ENCODE peak calls at places on chromosome 19, in eight cellular contexts. Z is lower leg skin, S is tibial nerve, Y is fibroblast of mammary gland, N is SK-N-SH, M is A549, C is ovary, O is left ventricle myocardium inferior. T is an unnamed sample.

GRCh38 chr19:43574424-43575155 is 737 bp downstream of the XRCC1 start:
- DNase-seq in N (no peak), Y (peak), C (peak), O (no peak), S (no peak), Z (no peak), M (no peak), T (no peak)

GRCh38 chr19:1651061-1651547 is 1.3 kb downstream of the TCF3 start:
- DNase-seq in C (peak), M (no peak), O (no peak), N (peak), Y (peak), S (no peak), Z (no peak), T (peak)

GRCh38 chr19:38684078-38684861 is 36.8 kb downstream of the ACTN4 start:
- DNase-seq in Z (peak), O (peak), C (peak), N (no peak), M (peak), S (peak), Y (peak), T (peak)

GRCh38 chr19:38880076-38880881 is 2.2 kb upstream of the RINL start:
- DNase-seq in N (peak), S (no peak), M (no peak), Y (no peak), Z (no peak), C (no peak), O (no peak), T (no peak)

GRCh38 chr19:21569497-21569870 is 64.1 kb downstream of the ZNF429 start:
- DNase-seq in M (no peak), S (no peak), O (peak), Z (no peak), N (no peak), C (peak), Y (peak), T (no peak)

GRCh38 chr19:15101479-15102082 is 5.6 kb upstream of the SYDE1 start:
- DNase-seq in Z (no peak), N (peak), C (no peak), O (no peak), M (peak), S (no peak), Y (peak), T (peak)

GRCh38 chr19:15449620-15450527 is at the start of gene WIZ:
- DNase-seq in N (peak), Z (peak), C (peak), S (peak), M (peak), O (peak), Y (peak), T (no peak)

GRCh38 chr19:6402834-6403608 is 10.1 kb upstream of the GTF2F1 start:
- DNase-seq in S (no peak), Y (peak), C (no peak), N (no peak), Z (no peak), O (no peak), M (no peak), T (no peak)

GRCh38 chr19:35292986-35293732 is 1.2 kb downstream of the MAG start:
- DNase-seq in Z (no peak), C (no peak), O (no peak), S (no peak), N (no peak), M (no peak), Y (no peak), T (no peak)

GRCh38 chr19:1280588-1281269 is 4.9 kb upstream of the EFNA2 start:
- DNase-seq in S (no peak), N (no peak), Z (no peak), O (no peak), C (no peak), M (no peak), Y (no peak), T (no peak)

GRCh38 chr19:1590641-1591397 is 1.8 kb downstream of the MBD3 start:
- DNase-seq in S (no peak), Y (peak), C (no peak), M (peak), O (no peak), Z (no peak), N (peak), T (no peak)

GRCh38 chr19:45496349-45496953 is 396 bp downstream of the RTN2 start:
- DNase-seq in C (no peak), Z (no peak), S (no peak), O (no peak), N (peak), M (no peak), Y (no peak), T (no peak)

GRCh38 chr19:29526730-29527499 is 1.1 kb downstream of the VSTM2B start:
- DNase-seq in O (no peak), Y (no peak), C (no peak), S (no peak), M (peak), Z (no peak), N (peak), T (no peak)

GRCh38 chr19:484494-484893 is 11.8 kb upstream of the MADCAM1 start:
- DNase-seq in Z (no peak), Y (no peak), O (no peak), N (no peak), S (no peak), M (no peak), C (no peak), T (no peak)

GRCh38 chr19:33578697-33579096 is 43.1 kb upstream of the CHST8 start:
- DNase-seq in S (no peak), C (no peak), M (no peak), Y (no peak), O (no peak), Z (no peak), N (no peak), T (no peak)

GRCh38 chr19:34834513-34834912 is 61.5 kb upstream of the ZNF599 start:
- DNase-seq in C (no peak), M (no peak), O (no peak), Z (no peak), N (no peak), Y (no peak), S (no peak), T (no peak)

GRCh38 chr19:33508941-33509614 is 12.5 kb downstream of the PEPD start:
- DNase-seq in N (no peak), C (no peak), Y (no peak), M (no peak), O (no peak), Z (no peak), S (no peak), T (no peak)

GRCh38 chr19:3075605-3076431 is 13.5 kb upstream of the TLE5 start:
- DNase-seq in S (no peak), O (peak), Y (no peak), N (peak), Z (no peak), M (no peak), C (peak), T (no peak)

GRCh38 chr19:45613926-45614725 is 12.1 kb upstream of the GPR4 start:
- DNase-seq in C (no peak), O (no peak), N (no peak), Z (no peak), M (peak), Y (peak), S (no peak), T (peak)

GRCh38 chr19:53991224-53992113 is at the start of gene CACNG6:
- DNase-seq in Y (no peak), Z (no peak), M (peak), C (no peak), O (no peak), N (peak), S (no peak), T (no peak)
- H3K4me3 ChIP-seq in Y (no peak), Z (no peak), M (peak), C (no peak), O (peak), N (peak), S (peak), T (no peak)

GRCh38 chr19:41792513-41793413 is 3.6 kb upstream of the CEACAM3 start:
- DNase-seq in C (no peak), Y (peak), S (no peak), N (peak), O (peak), M (peak), Z (no peak), T (no peak)
- TF ChIP-seq CTCF in C (no peak), Y (peak), S (peak), N (peak), O (peak), M (peak), Z (no peak), T (peak)

GRCh38 chr19:48718711-48719231 is 754 bp downstream of the MAMSTR start:
- DNase-seq in S (no peak), Y (no peak), M (no peak), C (peak), O (no peak), Z (no peak), N (no peak), T (no peak)

GRCh38 chr19:48715681-48716171 is 3.8 kb downstream of the MAMSTR start:
- DNase-seq in N (no peak), S (no peak), M (no peak), C (peak), O (no peak), Y (peak), Z (no peak), T (no peak)

GRCh38 chr19:48714759-48715261 is 4.7 kb downstream of the MAMSTR start:
- DNase-seq in Y (no peak), M (no peak), O (no peak), Z (no peak), S (no peak), C (no peak), N (no peak), T (no peak)

GRCh38 chr19:48715276-48715675 is 4.2 kb downstream of the MAMSTR start:
- DNase-seq in Z (no peak), M (no peak), C (peak), N (no peak), Y (no peak), S (no peak), O (no peak), T (no peak)

DNA sequence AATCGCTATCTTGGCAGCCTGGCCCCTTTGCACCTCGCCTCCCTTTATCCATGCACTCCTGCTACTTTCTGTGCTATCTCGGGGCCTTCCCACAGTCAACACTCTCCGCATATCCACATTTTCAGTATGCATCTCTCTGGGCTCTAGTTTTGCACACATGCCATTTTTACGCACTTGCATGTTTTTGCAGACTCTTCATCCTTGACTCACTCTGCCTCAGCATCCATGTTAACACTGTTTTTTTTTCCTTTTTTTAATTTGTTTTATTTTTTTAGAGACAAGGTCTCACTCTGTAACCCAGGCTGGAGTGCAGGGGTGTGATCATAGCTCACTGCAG is 2.5 kb downstream of the MAMSTR start:
- DNase-seq in M (no peak), S (no peak), O (no peak), Y (peak), N (no peak), C (no peak), Z (no peak), T (no peak)
- H3K4me3 ChIP-seq in M (no peak), S (no peak), O (peak), Y (peak), N (peak), C (peak), Z (no peak), T (no peak)

DNA sequence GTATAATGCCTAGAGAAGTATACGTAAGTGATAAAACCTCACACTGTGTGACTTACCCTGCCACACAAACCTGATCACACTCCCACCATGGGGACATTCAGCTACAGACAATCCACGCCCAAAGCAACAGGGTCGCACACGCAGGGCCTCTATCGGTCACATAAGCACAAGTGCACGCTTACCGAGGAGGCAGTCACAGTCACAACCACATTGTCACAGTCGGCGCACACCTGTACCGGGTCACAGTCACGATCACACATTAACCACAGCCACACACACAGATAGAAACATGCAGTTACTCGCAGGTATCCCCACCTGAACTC is 584 bp downstream of the ZNF566 start:
- DNase-seq in M (no peak), S (no peak), Y (peak), O (no peak), N (peak), Z (no peak), C (no peak), T (peak)
- TF ChIP-seq CTCF in M (peak), S (no peak), Y (no peak), O (no peak), N (no peak), Z (no peak), C (no peak), T (peak)

DNA sequence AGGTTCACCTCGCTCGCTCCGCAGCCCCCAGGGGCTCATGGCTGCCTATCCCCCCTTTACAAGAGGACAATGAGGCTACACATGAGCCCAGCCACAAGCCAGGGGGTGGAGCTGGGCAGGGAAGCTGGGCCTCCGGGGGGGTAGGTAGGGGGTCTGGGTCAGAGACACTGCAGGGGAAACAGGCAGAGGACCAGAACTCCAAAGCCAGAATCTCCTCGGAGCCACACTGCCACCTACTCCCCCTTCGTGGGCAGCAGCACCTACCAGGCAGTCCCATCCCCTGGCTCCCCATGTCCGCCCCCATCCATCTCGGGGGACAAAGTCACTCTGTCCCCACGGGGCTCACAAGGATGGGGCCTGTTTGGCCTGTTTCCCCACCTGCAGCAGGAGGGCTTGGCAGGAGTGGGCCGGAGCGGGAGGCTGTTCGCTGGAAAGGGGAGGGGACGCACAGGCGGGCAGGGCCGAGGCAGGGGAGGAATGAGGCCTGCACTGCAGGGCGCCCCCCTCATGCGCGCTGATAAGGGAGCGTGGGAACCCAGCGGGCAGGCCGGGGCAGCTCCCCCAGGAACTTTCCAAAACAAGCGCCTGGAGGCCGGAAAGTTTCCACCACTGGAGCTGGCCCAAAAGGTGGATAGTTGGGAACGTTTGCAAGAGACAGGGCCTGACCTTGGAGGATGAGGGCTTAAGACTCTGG is 545 bp upstream of the ISYNA1 start:
- DNase-seq in O (peak), C (peak), N (no peak), M (no peak), Z (no peak), Y (no peak), S (no peak), T (no peak)
- H3K4me3 ChIP-seq in O (peak), C (peak), N (no peak), M (peak), Z (no peak), Y (no peak), S (no peak), T (no peak)

DNA sequence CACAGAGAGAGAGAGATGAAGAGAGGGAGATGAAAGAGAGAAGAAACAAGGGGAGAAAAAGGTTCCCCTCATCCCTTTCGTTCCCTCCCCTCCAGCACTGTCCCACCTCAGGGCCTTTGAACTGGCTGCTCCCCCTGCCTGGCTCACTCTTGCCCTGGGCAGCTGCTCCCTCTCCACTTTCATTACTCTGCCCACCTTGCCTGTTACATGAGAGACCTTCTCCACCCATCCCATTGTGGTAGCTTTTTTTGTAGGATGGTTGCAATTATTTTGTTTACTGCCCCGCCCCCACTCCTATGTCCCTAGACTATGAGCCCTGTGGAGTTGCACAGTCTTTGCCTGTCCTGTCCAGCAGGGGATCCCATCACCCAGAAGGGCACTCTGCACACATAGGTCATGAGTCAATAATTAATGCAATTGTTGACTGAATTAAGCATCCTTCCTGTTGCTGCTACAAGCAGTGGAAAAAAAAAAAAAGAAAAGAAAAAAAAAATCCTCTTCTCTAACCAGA is 14.1 kb downstream of the C19orf81 start:
- DNase-seq in Y (peak), C (no peak), M (peak), O (no peak), Z (no peak), N (peak), S (no peak), T (no peak)
- TF ChIP-seq CTCF in Y (peak), C (no peak), M (peak), O (no peak), Z (no peak), N (peak), S (no peak), T (no peak)

DNA sequence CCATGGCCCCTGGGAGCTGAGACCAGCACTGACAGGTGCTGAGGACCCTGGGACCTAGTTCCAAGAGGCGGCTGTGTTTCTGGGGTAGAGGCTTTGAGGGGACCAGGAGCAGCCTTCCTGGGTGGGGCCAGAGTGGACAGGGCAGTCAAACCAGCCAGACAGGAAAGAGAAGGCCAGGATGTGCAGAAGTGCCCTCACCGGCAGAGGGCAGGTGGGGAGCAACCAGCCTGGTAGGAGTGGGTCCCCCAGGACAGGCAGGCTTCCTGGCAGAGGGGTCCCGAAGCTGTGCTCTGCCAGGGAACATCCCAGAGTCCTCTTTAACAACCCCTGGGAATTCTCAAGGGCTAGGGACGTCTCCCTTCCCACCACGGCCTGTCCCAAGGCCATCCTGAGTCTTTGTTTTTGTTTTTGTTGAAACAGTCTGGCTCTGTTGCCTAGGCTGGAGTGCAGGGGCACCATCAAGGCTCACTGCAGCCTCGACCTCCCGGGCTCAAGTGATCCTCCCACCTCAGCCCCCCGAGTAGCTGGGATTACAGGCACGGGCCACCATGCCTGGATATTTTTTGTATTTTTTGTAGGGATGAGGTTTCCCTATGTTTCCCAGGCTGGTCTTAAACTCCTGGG is 3.0 kb upstream of the HIPK4 start:
- DNase-seq in Z (no peak), S (no peak), Y (no peak), O (no peak), N (no peak), C (no peak), M (peak), T (no peak)
- H3K4me3 ChIP-seq in Z (no peak), S (no peak), Y (no peak), O (no peak), N (no peak), C (no peak), M (no peak), T (no peak)

T was measured in GM12864.